ENCODE peak calls at places on chromosomes 13 and 19, in six cellular contexts. Q, N, L, Z, U and O are unnamed samples.

GRCh38 chr19:48826606-48827020 is 9.7 kb downstream of the HSD17B14 start:
- ATAC-seq in L (peak), Z (peak), Q (no peak), N (no peak), U (no peak), O (no peak)

GRCh38 chr19:16142032-16142580 is 1.4 kb upstream of the HSH2D start:
- ATAC-seq in N (no peak), Z (no peak), L (no peak), Q (no peak), U (no peak), O (no peak)

GRCh38 chr19:6150289-6150688 is 14.8 kb downstream of the ACSBG2 start:
- ATAC-seq in N (no peak), U (no peak), Z (no peak), Q (no peak), L (no peak), O (peak)

GRCh38 chr13:89199138-89199537 is 1528.0 kb downstream of the SLITRK5 start:
- ATAC-seq in Q (no peak), Z (no peak), U (no peak), L (no peak), N (no peak), O (no peak)

GRCh38 chr13:41008349-41008980 is 10.7 kb downstream of the ELF1 start:
- ATAC-seq in Q (no peak), N (no peak), U (no peak), L (no peak), Z (peak), O (no peak)

GRCh38 chr13:85377783-85378182 is 421.4 kb downstream of the SLITRK6 start:
- ATAC-seq in U (no peak), L (no peak), Z (no peak), Q (no peak), N (no peak), O (no peak)

GRCh38 chr13:79477968-79478367 is 3.0 kb upstream of the NDFIP2 start:
- ATAC-seq in U (no peak), L (peak), Z (no peak), Q (peak), N (peak), O (no peak)

GRCh38 chr19:21587117-21587461 is 81.7 kb downstream of the ZNF429 start:
- ATAC-seq in U (no peak), Q (peak), N (peak), L (peak), Z (peak), O (no peak)

GRCh38 chr13:73336789-73337188 is 278.0 kb downstream of the KLF5 start:
- ATAC-seq in U (no peak), L (no peak), Z (peak), Q (no peak), N (no peak), O (no peak)

GRCh38 chr13:77800219-77800618 is 102.7 kb downstream of the SLAIN1 start:
- ATAC-seq in L (no peak), Z (no peak), U (no peak), N (no peak), Q (no peak), O (no peak)

GRCh38 chr13:45456196-45456972 is 8.4 kb upstream of the COG3 start:
- ATAC-seq in Z (no peak), L (no peak), N (no peak), U (no peak), Q (no peak), O (no peak)

GRCh38 chr13:60019119-60019993 is 144.4 kb downstream of the DIAPH3 start:
- ATAC-seq in N (no peak), L (no peak), U (no peak), Q (no peak), Z (peak), O (no peak)

GRCh38 chr13:28392896-28393295 is 102.0 kb downstream of the FLT1 start:
- ATAC-seq in N (no peak), L (no peak), Q (no peak), U (no peak), Z (no peak), O (no peak)

GRCh38 chr13:24184265-24184841 is 23.8 kb downstream of the SPATA13 start:
- ATAC-seq in Q (no peak), Z (peak), U (no peak), N (no peak), L (no peak), O (no peak)

GRCh38 chr19:33240181-33240771 is 14.6 kb upstream of the SLC7A10 start:
- ATAC-seq in Z (no peak), U (no peak), L (no peak), Q (no peak), N (no peak), O (no peak)

GRCh38 chr13:94309997-94310842 is 169.3 kb downstream of the DCT start:
- ATAC-seq in N (no peak), Z (no peak), L (no peak), Q (peak), U (peak), O (peak)

GRCh38 chr19:13887039-13887438 is 10.1 kb downstream of the NANOS3 start:
- ATAC-seq in Q (no peak), L (no peak), N (no peak), U (no peak), Z (peak), O (no peak)

GRCh38 chr13:60134376-60134775 is 29.4 kb downstream of the DIAPH3 start:
- ATAC-seq in U (no peak), Q (no peak), L (no peak), Z (no peak), N (no peak), O (no peak)

GRCh38 chr19:46967578-46968018 is 52.0 kb upstream of the NPAS1 start:
- ATAC-seq in Q (peak), U (no peak), L (peak), N (peak), Z (peak), O (peak)

GRCh38 chr19:54431255-54431838 is 16.1 kb downstream of the TTYH1 start:
- ATAC-seq in L (no peak), N (no peak), U (peak), Q (no peak), Z (peak), O (no peak)

GRCh38 chr13:20399515-20399914 is 126.1 kb downstream of the CRYL1 start:
- ATAC-seq in Z (no peak), U (no peak), N (no peak), L (no peak), Q (no peak), O (no peak)

GRCh38 chr13:100394005-100394695 is 194.4 kb downstream of the GGACT start:
- ATAC-seq in Z (no peak), U (peak), Q (no peak), L (no peak), N (no peak), O (no peak)
- H3K27ac ChIP-seq in Z (no peak), U (peak), Q (no peak), L (peak), N (peak), O (no peak)

GRCh38 chr19:4083677-4084546 is 17.2 kb upstream of the ZBTB7A start:
- ATAC-seq in N (peak), L (peak), U (no peak), Q (no peak), Z (peak), O (peak)
- H3K27ac ChIP-seq in N (peak), L (no peak), U (no peak), Q (no peak), Z (peak), O (no peak)

GRCh38 chr13:76542176-76542575 is 344.0 kb downstream of the KCTD12 start:
- ATAC-seq in Z (no peak), L (no peak), N (no peak), U (no peak), Q (no peak), O (no peak)

GRCh38 chr13:76533251-76533650 is 353.0 kb downstream of the KCTD12 start:
- ATAC-seq in N (no peak), L (no peak), Q (no peak), U (no peak), Z (no peak), O (no peak)

DNA sequence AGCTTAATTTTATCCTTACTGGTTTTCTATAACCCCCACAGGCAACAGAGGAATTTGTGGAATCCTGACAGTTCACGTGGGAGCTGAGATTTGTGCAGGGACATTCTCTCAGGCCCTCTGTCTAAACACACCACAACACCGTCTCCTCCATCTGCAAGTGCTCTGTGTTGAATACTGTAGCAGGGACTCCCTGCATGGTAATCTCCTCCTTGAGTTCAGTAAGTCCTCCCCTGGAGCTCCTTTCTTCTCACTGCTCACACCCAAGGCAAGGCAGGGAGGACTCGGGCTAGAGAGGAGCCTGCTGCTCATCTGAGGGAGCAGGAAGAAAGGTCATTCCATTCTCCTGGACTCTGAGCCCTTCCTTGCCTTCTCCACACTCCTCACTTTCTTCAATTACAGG is 348.2 kb downstream of the KCTD12 start:
- ATAC-seq in Z (no peak), Q (no peak), N (no peak), U (no peak), L (no peak), O (no peak)
- H3K27ac ChIP-seq in Z (no peak), Q (no peak), N (no peak), U (no peak), L (no peak), O (no peak)

DNA sequence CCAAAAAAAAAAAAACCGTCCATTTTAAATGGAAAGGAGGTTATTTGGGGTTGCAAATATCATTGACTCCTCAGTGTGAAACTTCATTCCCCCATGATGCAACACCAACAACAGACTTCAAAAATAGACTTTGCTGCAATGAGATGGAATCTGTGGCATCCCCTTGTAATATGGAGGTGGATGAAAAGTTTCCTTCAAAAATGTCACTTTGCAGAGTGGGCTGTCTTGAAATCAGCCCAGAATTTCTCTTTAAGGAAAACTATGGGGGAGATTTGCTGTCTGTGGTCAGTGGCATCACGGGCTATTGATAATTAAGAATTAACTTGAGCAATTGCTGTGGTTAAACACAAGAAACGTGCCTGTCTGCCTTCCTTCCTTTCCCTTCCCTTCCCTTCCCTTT is 1.5 kb downstream of the GPR18 start:
- ATAC-seq in L (peak), Z (no peak), Q (peak), N (peak), U (no peak), O (no peak)
- H3K27ac ChIP-seq in L (peak), Z (no peak), Q (no peak), N (no peak), U (no peak), O (no peak)